ENCODE peak calls at places on chromosomes 12 and 14, in four cellular contexts. M is K562, Y is HCT116, B is endothelial cell of umbilical vein. P is an unnamed sample. For H3K36me3, the result is how much of the 10 kb centered on the place peaks cover.

GRCh38 chr12:13437541-13437940 is 241.0 kb downstream of the EMP1 start:
- DNase-seq in M (no peak), Y (peak), B (no peak), P (no peak)

GRCh38 chr12:71472441-71472911 is 32.9 kb downstream of the LGR5 start:
- DNase-seq in M (no peak), Y (no peak), B (no peak), P (no peak)

GRCh38 chr14:53109028-53109687 is 44.0 kb downstream of the DDHD1 start:
- DNase-seq in M (peak), Y (no peak), B (peak), P (no peak)

GRCh38 chr12:122029620-122030426 is 8.1 kb downstream of the BCL7A start:
- DNase-seq in M (no peak), Y (no peak), B (no peak), P (no peak)

GRCh38 chr14:91305650-91306431 is 61.3 kb upstream of the GPR68 start:
- DNase-seq in M (no peak), Y (no peak), B (no peak), P (no peak)

GRCh38 chr14:105205718-105206208 is 24.7 kb upstream of the NUDT14 start:
- DNase-seq in M (no peak), Y (no peak), B (no peak), P (no peak)

GRCh38 chr14:52272375-52272774 is 4.9 kb downstream of the PTGDR start:
- DNase-seq in M (no peak), Y (peak), B (no peak), P (no peak)

GRCh38 chr14:50714452-50715073 is 46.5 kb upstream of the SAV1 start:
- DNase-seq in M (peak), Y (peak), B (peak), P (peak)

GRCh38 chr12:3962661-3963483 is 89.7 kb upstream of the PARP11 start:
- DNase-seq in M (peak), Y (no peak), B (no peak), P (no peak)

GRCh38 chr14:100585448-100586152 is 1.6 kb downstream of the BEGAIN start:
- DNase-seq in M (no peak), Y (no peak), B (no peak), P (no peak)

GRCh38 chr12:13559318-13559978 is 362.9 kb downstream of the EMP1 start:
- DNase-seq in M (no peak), Y (peak), B (no peak), P (no peak)

GRCh38 chr14:83873626-83874025 is 1656.3 kb upstream of the FLRT2 start:
- DNase-seq in M (no peak), Y (no peak), B (no peak), P (no peak)

GRCh38 chr14:58813745-58814144 is 176.0 kb downstream of the DACT1 start:
- DNase-seq in M (no peak), Y (no peak), B (no peak), P (no peak)

GRCh38 chr14:57823015-57823660 is 42.8 kb downstream of the SLC35F4 start:
- DNase-seq in M (no peak), Y (no peak), B (no peak), P (no peak)

GRCh38 chr12:26694402-26694801 is 138.6 kb downstream of the ITPR2 start:
- DNase-seq in M (no peak), Y (no peak), B (no peak), P (no peak)
- TF ChIP-seq POLR2AphosphoS5 in M (no peak), Y (no peak), B (no peak), P (no peak)

DNA sequence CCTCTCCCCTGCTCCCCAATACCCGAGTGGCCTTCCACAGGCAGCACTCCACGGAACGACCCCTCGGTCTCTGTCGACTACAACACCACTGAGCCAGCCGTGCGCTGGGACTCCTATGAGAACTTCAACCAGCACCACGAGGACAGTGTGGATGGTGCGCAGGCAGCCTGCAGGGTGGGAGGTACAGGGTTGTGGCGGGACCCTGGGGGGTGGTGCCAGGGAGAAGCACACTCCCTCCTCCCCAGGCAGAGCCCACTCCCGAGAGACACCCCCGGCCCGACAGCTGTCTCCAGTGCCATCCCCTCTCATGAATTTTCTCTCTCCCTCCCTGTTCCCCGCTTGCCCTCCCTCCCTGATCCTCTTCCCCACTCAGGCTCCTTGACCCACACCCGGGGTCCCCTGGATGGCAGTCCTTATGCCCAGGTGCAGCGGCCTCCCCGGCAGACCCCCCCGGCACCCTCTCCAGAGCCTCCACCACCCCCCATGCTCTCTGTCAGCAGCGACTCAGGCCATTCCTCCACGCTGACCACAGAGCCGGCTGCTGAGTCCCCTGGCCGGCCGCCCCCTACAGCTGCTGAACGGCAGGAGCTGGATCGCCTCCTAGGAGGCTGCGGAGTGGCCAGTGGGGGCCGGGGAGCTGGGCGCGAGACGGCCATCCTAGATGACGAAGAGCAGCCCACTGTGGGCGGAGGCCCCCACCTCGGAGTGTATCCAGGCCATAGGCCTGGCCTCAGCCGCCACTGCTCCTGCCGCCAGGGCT is 9.0 kb downstream of the TNS2 start:
- DNase-seq in M (no peak), Y (no peak), B (no peak), P (no peak)
- H3K36me3 ChIP-seq in M (under half), Y (under half), B (half or more), P (under half)

GRCh38 chr12:107775093-107775721 is 703 bp downstream of the ASCL4 start:
- DNase-seq in M (no peak), Y (no peak), B (no peak), P (no peak)
- TF ChIP-seq EZH2 in M (no peak), Y (no peak), B (peak), P (no peak)

DNA sequence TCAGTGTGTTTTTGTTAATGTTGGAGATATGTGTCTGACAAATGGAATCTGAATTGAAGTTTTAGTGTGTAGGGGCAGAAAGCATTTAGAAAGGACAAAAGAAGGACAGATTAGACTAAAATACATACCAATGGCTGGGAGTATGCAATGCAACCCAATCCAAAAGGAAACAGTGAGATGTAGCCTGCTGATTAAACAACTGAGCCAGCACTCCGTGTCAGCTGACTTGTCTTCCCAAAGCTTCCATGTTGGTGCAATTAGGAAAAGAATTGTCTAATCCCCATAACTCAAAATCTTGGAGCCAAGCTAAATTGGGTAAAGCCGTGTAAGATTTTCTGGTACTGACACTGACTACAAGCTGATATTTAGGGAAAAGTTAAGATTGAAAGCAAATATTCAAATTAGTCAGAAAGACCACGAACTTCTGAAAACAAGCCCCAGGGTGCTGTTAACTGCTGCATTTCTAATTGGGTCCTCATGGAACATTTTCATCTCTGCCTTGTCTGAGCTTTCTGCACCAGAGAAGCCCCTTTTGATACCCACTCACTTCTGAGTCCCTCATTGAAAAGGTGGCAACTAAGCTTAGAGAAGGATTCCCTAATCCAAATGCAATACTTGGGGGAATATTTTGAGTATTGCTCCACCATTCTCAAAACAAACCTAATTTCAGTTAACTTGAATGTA is 109.1 kb downstream of the DAD1 start:
- DNase-seq in M (no peak), Y (no peak), B (no peak), P (peak)
- TF ChIP-seq POLR2AphosphoS5 in M (no peak), Y (no peak), B (no peak), P (peak)

GRCh38 chr12:104348283-104348993 is 44.9 kb downstream of the EID3 start:
- DNase-seq in M (no peak), Y (no peak), B (no peak), P (no peak)
- H3K36me3 ChIP-seq in M (half or more), Y (under half), B (under half), P (half or more)

GRCh38 chr12:100215209-100215608 is 14.6 kb downstream of the ACTR6 start:
- DNase-seq in M (no peak), Y (no peak), B (no peak), P (no peak)

GRCh38 chr12:100213016-100213891 is 12.6 kb downstream of the ACTR6 start:
- DNase-seq in M (no peak), Y (no peak), B (no peak), P (no peak)

GRCh38 chr12:100219328-100220109 is 18.9 kb downstream of the ACTR6 start:
- DNase-seq in M (no peak), Y (no peak), B (no peak), P (no peak)

GRCh38 chr12:100214518-100214917 is 13.9 kb downstream of the ACTR6 start:
- DNase-seq in M (no peak), Y (no peak), B (no peak), P (no peak)

DNA sequence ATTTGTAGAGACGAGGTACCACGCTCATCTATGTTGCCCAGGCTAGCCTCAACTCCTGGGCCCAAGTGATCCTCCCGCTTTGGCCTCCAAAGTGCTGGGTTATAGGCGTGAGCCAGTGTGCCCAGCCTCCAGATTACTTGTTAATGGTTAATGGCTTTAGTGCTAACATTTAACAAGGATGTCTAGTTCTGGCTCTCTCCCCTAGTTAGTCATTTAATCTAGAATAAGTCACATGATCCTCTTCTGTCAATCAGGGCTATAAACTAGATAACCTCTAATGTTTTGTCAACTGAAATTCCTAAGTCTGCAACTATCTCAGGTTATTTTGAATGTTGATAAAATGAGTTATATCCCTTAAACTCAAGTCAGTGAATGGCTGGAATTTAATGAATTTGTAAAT is 15.7 kb downstream of the ACTR6 start:
- DNase-seq in M (no peak), Y (no peak), B (no peak), P (no peak)
- TF ChIP-seq EZH2 in M (no peak), Y (no peak), B (no peak), P (no peak)

P was measured in SK-N-MC.